ENCODE peak calls at places on chromosome 22, in four cellular contexts. E is effector memory CD8-positive, alpha-beta T cell; U is left ventricle myocardium superior; N is ELF-1. J is an unnamed sample.

GRCh38 chr22:20008221-20008995 is 8.2 kb downstream of the ARVCF start:
- DNase-seq in E (no peak), N (no peak), U (peak), J (no peak)

GRCh38 chr22:29109853-29110252 is 37.0 kb downstream of the KREMEN1 start:
- DNase-seq in N (no peak), U (no peak), E (no peak), J (no peak)

GRCh38 chr22:16801571-16801970 is 23.6 kb downstream of the XKR3 start:
- DNase-seq in U (no peak), N (no peak), E (no peak), J (no peak)

GRCh38 chr22:41725510-41726110 is 26.3 kb downstream of the MEI1 start:
- DNase-seq in E (no peak), N (peak), U (no peak), J (peak)

GRCh38 chr22:28230682-28231081 is 311.6 kb upstream of the PITPNB start:
- DNase-seq in U (no peak), N (no peak), E (no peak), J (no peak)

GRCh38 chr22:21917959-21918261 is 34.7 kb downstream of the PPM1F start:
- DNase-seq in N (no peak), E (no peak), U (no peak), J (no peak)

GRCh38 chr22:25758316-25758715 is 16.3 kb downstream of the MYO18B start:
- DNase-seq in U (no peak), E (no peak), N (no peak), J (no peak)

GRCh38 chr22:31451709-31452571 is 37.7 kb downstream of the EIF4ENIF1 start:
- DNase-seq in U (no peak), E (no peak), N (peak), J (peak)

GRCh38 chr22:30743257-30744020 is 48.8 kb downstream of the OSBP2 start:
- DNase-seq in N (no peak), E (no peak), U (no peak), J (no peak)

GRCh38 chr22:44091021-44091721 is 67.1 kb downstream of the PARVB start:
- DNase-seq in U (no peak), E (no peak), N (no peak), J (peak)

GRCh38 chr22:40728731-40729189 is 49.5 kb downstream of the MCHR1 start:
- DNase-seq in N (peak), E (peak), U (no peak), J (peak)

GRCh38 chr22:26713823-26714449 is 56.5 kb downstream of the MIAT start:
- DNase-seq in U (no peak), N (no peak), E (no peak), J (no peak)

GRCh38 chr22:39900306-39901227 is at the start of gene GRAP2:
- DNase-seq in N (no peak), E (peak), U (no peak), J (no peak)

GRCh38 chr22:27348634-27349033 is 452.9 kb downstream of the MN1 start:
- DNase-seq in E (no peak), U (no peak), N (no peak), J (no peak)

GRCh38 chr22:48089601-48090331 is 1327.3 kb downstream of the TBC1D22A start:
- DNase-seq in N (no peak), E (no peak), U (peak), J (no peak)

GRCh38 chr22:29469755-29470154 is 10.3 kb upstream of the NEFH start:
- DNase-seq in E (no peak), U (no peak), N (peak), J (peak)

GRCh38 chr22:27474711-27475547 is 326.6 kb downstream of the MN1 start:
- DNase-seq in U (no peak), E (no peak), N (peak), J (peak)

GRCh38 chr22:17672417-17672991 is 33.9 kb downstream of the BCL2L13 start:
- DNase-seq in U (no peak), N (no peak), E (no peak), J (no peak)

GRCh38 chr22:35102663-35103062 is 36.7 kb downstream of the ISX start:
- DNase-seq in N (peak), E (no peak), U (no peak), J (peak)

GRCh38 chr22:42303304-42304020 is 33.0 kb upstream of the TCF20 start:
- DNase-seq in N (no peak), E (no peak), U (no peak), J (peak)

GRCh38 chr22:35900483-35901168 is 128.0 kb downstream of the RBFOX2 start:
- DNase-seq in E (no peak), U (no peak), N (peak), J (peak)